ENCODE peak calls at places on chromosomes 3 and 15, in nine cellular contexts. One of them, this sample, is unnamed.

GRCh38 chr15:100601158-100601557 is 826 bp downstream of the LINS1 start:
- DNase-seq in body of pancreas: no peak
- DNase-seq in foreskin fibroblast: peak
- DNase-seq in psoas muscle: no peak
- DNase-seq in left ventricle myocardium inferior: no peak
- DNase-seq in Peyer's patch: peak
- DNase-seq in ovary: no peak
- DNase-seq in LNCaP clone FGC: no peak
- DNase-seq in mucosa of descending colon: peak
- DNase-seq in this sample: peak

GRCh38 chr3:99883138-99883461 is 65.4 kb downstream of the CMSS1 start:
- DNase-seq in body of pancreas: no peak
- DNase-seq in foreskin fibroblast: no peak
- DNase-seq in psoas muscle: no peak
- DNase-seq in left ventricle myocardium inferior: no peak
- DNase-seq in Peyer's patch: no peak
- DNase-seq in ovary: no peak
- DNase-seq in LNCaP clone FGC: no peak
- DNase-seq in mucosa of descending colon: no peak
- DNase-seq in this sample: no peak

GRCh38 chr3:60053518-60054265 is 1003.9 kb upstream of the CFAP20DC start:
- DNase-seq in body of pancreas: no peak
- DNase-seq in foreskin fibroblast: no peak
- DNase-seq in psoas muscle: no peak
- DNase-seq in left ventricle myocardium inferior: no peak
- DNase-seq in Peyer's patch: no peak
- DNase-seq in ovary: no peak
- DNase-seq in LNCaP clone FGC: no peak
- DNase-seq in mucosa of descending colon: no peak
- DNase-seq in this sample: no peak

GRCh38 chr15:40928351-40928974 is 677 bp upstream of the DLL4 start:
- DNase-seq in body of pancreas: no peak
- DNase-seq in foreskin fibroblast: no peak
- DNase-seq in psoas muscle: no peak
- DNase-seq in left ventricle myocardium inferior: no peak
- DNase-seq in Peyer's patch: no peak
- DNase-seq in ovary: no peak
- DNase-seq in LNCaP clone FGC: no peak
- DNase-seq in mucosa of descending colon: peak
- DNase-seq in this sample: no peak

GRCh38 chr3:102112706-102113230 is 263.5 kb downstream of the NFKBIZ start:
- DNase-seq in body of pancreas: no peak
- DNase-seq in foreskin fibroblast: no peak
- DNase-seq in psoas muscle: no peak
- DNase-seq in left ventricle myocardium inferior: no peak
- DNase-seq in Peyer's patch: no peak
- DNase-seq in ovary: no peak
- DNase-seq in LNCaP clone FGC: no peak
- DNase-seq in mucosa of descending colon: no peak
- DNase-seq in this sample: no peak

GRCh38 chr3:140342668-140343067 is 335.2 kb upstream of the TRIM42 start:
- DNase-seq in body of pancreas: no peak
- DNase-seq in foreskin fibroblast: no peak
- DNase-seq in psoas muscle: no peak
- DNase-seq in left ventricle myocardium inferior: no peak
- DNase-seq in Peyer's patch: no peak
- DNase-seq in ovary: no peak
- DNase-seq in LNCaP clone FGC: no peak
- DNase-seq in mucosa of descending colon: no peak
- DNase-seq in this sample: no peak

GRCh38 chr3:15042936-15043335 is 22.2 kb downstream of the MRPS25 start:
- DNase-seq in body of pancreas: no peak
- DNase-seq in foreskin fibroblast: no peak
- DNase-seq in psoas muscle: no peak
- DNase-seq in left ventricle myocardium inferior: no peak
- DNase-seq in Peyer's patch: no peak
- DNase-seq in ovary: no peak
- DNase-seq in LNCaP clone FGC: no peak
- DNase-seq in mucosa of descending colon: no peak
- DNase-seq in this sample: no peak

GRCh38 chr3:187963677-187964385 is 190.1 kb upstream of the LPP start:
- DNase-seq in body of pancreas: no peak
- DNase-seq in foreskin fibroblast: peak
- DNase-seq in psoas muscle: no peak
- DNase-seq in left ventricle myocardium inferior: no peak
- DNase-seq in Peyer's patch: no peak
- DNase-seq in ovary: no peak
- DNase-seq in LNCaP clone FGC: no peak
- DNase-seq in mucosa of descending colon: no peak
- DNase-seq in this sample: no peak

GRCh38 chr3:27449530-27450150 is 34.5 kb downstream of the SLC4A7 start:
- DNase-seq in body of pancreas: no peak
- DNase-seq in foreskin fibroblast: no peak
- DNase-seq in psoas muscle: no peak
- DNase-seq in left ventricle myocardium inferior: no peak
- DNase-seq in Peyer's patch: no peak
- DNase-seq in ovary: no peak
- DNase-seq in LNCaP clone FGC: no peak
- DNase-seq in mucosa of descending colon: no peak
- DNase-seq in this sample: no peak

GRCh38 chr3:49017646-49017977 is 768 bp downstream of the DALRD3 start:
- DNase-seq in body of pancreas: no peak
- DNase-seq in foreskin fibroblast: no peak
- DNase-seq in psoas muscle: no peak
- DNase-seq in left ventricle myocardium inferior: no peak
- DNase-seq in Peyer's patch: peak
- DNase-seq in ovary: no peak
- DNase-seq in LNCaP clone FGC: no peak
- DNase-seq in mucosa of descending colon: peak
- DNase-seq in this sample: no peak

GRCh38 chr15:99408236-99409096 is 157.2 kb downstream of the LRRC28 start:
- DNase-seq in body of pancreas: no peak
- DNase-seq in foreskin fibroblast: peak
- DNase-seq in psoas muscle: no peak
- DNase-seq in left ventricle myocardium inferior: peak
- DNase-seq in Peyer's patch: peak
- DNase-seq in ovary: peak
- DNase-seq in LNCaP clone FGC: no peak
- DNase-seq in mucosa of descending colon: no peak
- DNase-seq in this sample: no peak

GRCh38 chr3:78809941-78810340 is 957.9 kb downstream of the ROBO1 start:
- DNase-seq in body of pancreas: no peak
- DNase-seq in foreskin fibroblast: peak
- DNase-seq in psoas muscle: no peak
- DNase-seq in left ventricle myocardium inferior: no peak
- DNase-seq in Peyer's patch: no peak
- DNase-seq in ovary: no peak
- DNase-seq in LNCaP clone FGC: no peak
- DNase-seq in mucosa of descending colon: no peak
- DNase-seq in this sample: no peak

GRCh38 chr3:126119008-126119675 is 35.2 kb upstream of the SLC41A3 start:
- DNase-seq in body of pancreas: peak
- DNase-seq in foreskin fibroblast: no peak
- DNase-seq in psoas muscle: no peak
- DNase-seq in left ventricle myocardium inferior: no peak
- DNase-seq in Peyer's patch: peak
- DNase-seq in ovary: no peak
- DNase-seq in LNCaP clone FGC: peak
- DNase-seq in mucosa of descending colon: no peak
- DNase-seq in this sample: no peak

GRCh38 chr3:47476330-47476626 is 537 bp upstream of the SCAP start:
- DNase-seq in body of pancreas: no peak
- DNase-seq in foreskin fibroblast: no peak
- DNase-seq in psoas muscle: no peak
- DNase-seq in left ventricle myocardium inferior: no peak
- DNase-seq in Peyer's patch: no peak
- DNase-seq in ovary: no peak
- DNase-seq in LNCaP clone FGC: no peak
- DNase-seq in mucosa of descending colon: no peak
- DNase-seq in this sample: no peak

GRCh38 chr3:173064631-173065030 is 76.4 kb downstream of the SPATA16 start:
- DNase-seq in body of pancreas: no peak
- DNase-seq in foreskin fibroblast: no peak
- DNase-seq in psoas muscle: no peak
- DNase-seq in left ventricle myocardium inferior: no peak
- DNase-seq in Peyer's patch: no peak
- DNase-seq in ovary: no peak
- DNase-seq in LNCaP clone FGC: no peak
- DNase-seq in mucosa of descending colon: no peak
- DNase-seq in this sample: no peak

GRCh38 chr3:5186089-5186853 is 1.2 kb upstream of the EDEM1 start:
- DNase-seq in body of pancreas: no peak
- DNase-seq in foreskin fibroblast: peak
- DNase-seq in psoas muscle: no peak
- DNase-seq in left ventricle myocardium inferior: no peak
- DNase-seq in Peyer's patch: no peak
- DNase-seq in ovary: no peak
- DNase-seq in LNCaP clone FGC: no peak
- DNase-seq in mucosa of descending colon: no peak
- DNase-seq in this sample: no peak

DNA sequence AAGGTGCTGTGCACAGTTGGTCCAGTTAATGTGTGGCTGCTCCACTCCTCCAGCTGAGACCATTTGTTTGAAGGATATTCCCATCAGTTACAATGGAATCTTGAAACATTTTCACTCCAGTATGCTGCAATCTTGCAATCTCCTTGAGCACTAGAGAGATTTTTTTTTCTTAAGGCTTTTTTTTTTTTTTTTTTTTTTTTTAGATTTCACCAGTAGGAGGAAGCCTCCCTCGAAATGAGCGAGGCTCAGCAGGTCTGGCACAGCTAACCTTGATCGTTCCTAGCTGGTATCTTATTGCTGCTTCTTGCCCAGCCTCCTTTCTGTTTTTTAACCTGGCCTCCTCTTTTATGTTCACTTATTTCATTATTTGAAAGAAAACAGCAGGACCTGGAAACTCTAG is 48.1 kb downstream of the RAP2B start:
- DNase-seq in body of pancreas: no peak
- DNase-seq in foreskin fibroblast: peak
- DNase-seq in psoas muscle: no peak
- DNase-seq in left ventricle myocardium inferior: no peak
- DNase-seq in Peyer's patch: no peak
- DNase-seq in ovary: no peak
- DNase-seq in LNCaP clone FGC: no peak
- DNase-seq in mucosa of descending colon: no peak
- DNase-seq in this sample: no peak
- TF ChIP-seq CTCF in body of pancreas: no peak
- TF ChIP-seq CTCF in foreskin fibroblast: no peak
- TF ChIP-seq CTCF in psoas muscle: no peak
- TF ChIP-seq CTCF in left ventricle myocardium inferior: no peak
- TF ChIP-seq CTCF in Peyer's patch: no peak
- TF ChIP-seq CTCF in ovary: no peak
- TF ChIP-seq CTCF in LNCaP clone FGC: no peak
- TF ChIP-seq CTCF in mucosa of descending colon: no peak
- TF ChIP-seq CTCF in this sample: no peak

DNA sequence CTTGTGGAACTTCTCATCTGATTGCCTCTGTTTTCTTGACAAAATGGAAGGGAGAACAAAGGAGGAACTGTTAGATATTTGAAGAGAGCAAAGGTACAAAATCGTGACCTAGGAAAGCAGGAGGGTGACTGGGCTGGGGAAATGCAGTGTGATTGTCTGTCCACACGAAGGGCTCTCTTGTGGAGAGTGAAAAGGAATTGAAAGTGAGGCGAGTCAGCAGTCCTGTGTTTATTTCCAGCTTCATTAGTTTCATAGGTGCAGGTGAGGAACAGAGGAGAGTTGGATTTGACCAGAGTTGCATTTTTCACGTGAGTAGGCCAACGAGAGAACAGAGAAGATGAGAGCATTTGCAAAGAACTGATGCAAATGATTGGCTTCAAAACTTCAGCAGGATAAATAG is 336.4 kb upstream of the SATB1 start:
- DNase-seq in body of pancreas: no peak
- DNase-seq in foreskin fibroblast: no peak
- DNase-seq in psoas muscle: no peak
- DNase-seq in left ventricle myocardium inferior: no peak
- DNase-seq in Peyer's patch: no peak
- DNase-seq in ovary: no peak
- DNase-seq in LNCaP clone FGC: no peak
- DNase-seq in mucosa of descending colon: no peak
- DNase-seq in this sample: no peak
- H3K4me3 ChIP-seq in body of pancreas: no peak
- H3K4me3 ChIP-seq in foreskin fibroblast: no peak
- H3K4me3 ChIP-seq in psoas muscle: no peak
- H3K4me3 ChIP-seq in left ventricle myocardium inferior: no peak
- H3K4me3 ChIP-seq in Peyer's patch: no peak
- H3K4me3 ChIP-seq in ovary: no peak
- H3K4me3 ChIP-seq in LNCaP clone FGC: no peak
- H3K4me3 ChIP-seq in mucosa of descending colon: no peak
- H3K4me3 ChIP-seq in this sample: no peak

GRCh38 chr3:128226186-128226725 is 73.0 kb downstream of the EEFSEC start:
- DNase-seq in body of pancreas: no peak
- DNase-seq in foreskin fibroblast: peak
- DNase-seq in psoas muscle: no peak
- DNase-seq in left ventricle myocardium inferior: no peak
- DNase-seq in Peyer's patch: no peak
- DNase-seq in ovary: no peak
- DNase-seq in LNCaP clone FGC: no peak
- DNase-seq in mucosa of descending colon: no peak
- DNase-seq in this sample: no peak

GRCh38 chr3:128229077-128229837 is 76.0 kb downstream of the EEFSEC start:
- DNase-seq in body of pancreas: no peak
- DNase-seq in foreskin fibroblast: no peak
- DNase-seq in psoas muscle: no peak
- DNase-seq in left ventricle myocardium inferior: no peak
- DNase-seq in Peyer's patch: no peak
- DNase-seq in ovary: peak
- DNase-seq in LNCaP clone FGC: no peak
- DNase-seq in mucosa of descending colon: no peak
- DNase-seq in this sample: no peak

GRCh38 chr3:128227507-128227906 is 74.2 kb downstream of the EEFSEC start:
- DNase-seq in body of pancreas: no peak
- DNase-seq in foreskin fibroblast: no peak
- DNase-seq in psoas muscle: no peak
- DNase-seq in left ventricle myocardium inferior: no peak
- DNase-seq in Peyer's patch: no peak
- DNase-seq in ovary: no peak
- DNase-seq in LNCaP clone FGC: no peak
- DNase-seq in mucosa of descending colon: no peak
- DNase-seq in this sample: no peak

GRCh38 chr3:128228366-128228910 is 75.2 kb downstream of the EEFSEC start:
- DNase-seq in body of pancreas: no peak
- DNase-seq in foreskin fibroblast: no peak
- DNase-seq in psoas muscle: no peak
- DNase-seq in left ventricle myocardium inferior: no peak
- DNase-seq in Peyer's patch: no peak
- DNase-seq in ovary: no peak
- DNase-seq in LNCaP clone FGC: no peak
- DNase-seq in mucosa of descending colon: no peak
- DNase-seq in this sample: no peak

GRCh38 chr3:128226794-128227399 is 73.6 kb downstream of the EEFSEC start:
- DNase-seq in body of pancreas: peak
- DNase-seq in foreskin fibroblast: peak
- DNase-seq in psoas muscle: peak
- DNase-seq in left ventricle myocardium inferior: peak
- DNase-seq in Peyer's patch: no peak
- DNase-seq in ovary: no peak
- DNase-seq in LNCaP clone FGC: no peak
- DNase-seq in mucosa of descending colon: peak
- DNase-seq in this sample: no peak
- TF ChIP-seq CTCF in body of pancreas: peak
- TF ChIP-seq CTCF in foreskin fibroblast: peak
- TF ChIP-seq CTCF in psoas muscle: peak
- TF ChIP-seq CTCF in left ventricle myocardium inferior: peak
- TF ChIP-seq CTCF in Peyer's patch: peak
- TF ChIP-seq CTCF in ovary: no peak
- TF ChIP-seq CTCF in LNCaP clone FGC: peak
- TF ChIP-seq CTCF in mucosa of descending colon: peak
- TF ChIP-seq CTCF in this sample: peak

GRCh38 chr3:191170097-191170496 is 28.9 kb upstream of the OSTN start:
- DNase-seq in body of pancreas: no peak
- DNase-seq in foreskin fibroblast: no peak
- DNase-seq in psoas muscle: no peak
- DNase-seq in left ventricle myocardium inferior: no peak
- DNase-seq in Peyer's patch: no peak
- DNase-seq in ovary: no peak
- DNase-seq in LNCaP clone FGC: no peak
- DNase-seq in mucosa of descending colon: no peak
- DNase-seq in this sample: no peak
- H3K4me3 ChIP-seq in body of pancreas: no peak
- H3K4me3 ChIP-seq in foreskin fibroblast: no peak
- H3K4me3 ChIP-seq in psoas muscle: no peak
- H3K4me3 ChIP-seq in left ventricle myocardium inferior: no peak
- H3K4me3 ChIP-seq in Peyer's patch: no peak
- H3K4me3 ChIP-seq in ovary: no peak
- H3K4me3 ChIP-seq in LNCaP clone FGC: no peak
- H3K4me3 ChIP-seq in mucosa of descending colon: no peak
- H3K4me3 ChIP-seq in this sample: no peak